ENCODE peak calls at places on chromosomes 16 and 17, in five cellular contexts. One of them, this sample, is unnamed.

GRCh38 chr17:7005716-7006115 is 6.7 kb upstream of the RNASEK start:
- DNase-seq in IMR-90: no peak
- DNase-seq in neural progenitor cell: no peak
- DNase-seq in fibroblast of lung: no peak
- DNase-seq in endothelial cell of umbilical vein: no peak
- DNase-seq in this sample: no peak

GRCh38 chr16:60261425-60261824 is 1527.3 kb upstream of the GOT2 start:
- DNase-seq in IMR-90: no peak
- DNase-seq in neural progenitor cell: no peak
- DNase-seq in fibroblast of lung: no peak
- DNase-seq in endothelial cell of umbilical vein: no peak
- DNase-seq in this sample: no peak

GRCh38 chr17:42009170-42009569 is 8.1 kb downstream of the DNAJC7 start:
- DNase-seq in IMR-90: no peak
- DNase-seq in neural progenitor cell: peak
- DNase-seq in fibroblast of lung: no peak
- DNase-seq in endothelial cell of umbilical vein: no peak
- DNase-seq in this sample: no peak

GRCh38 chr16:85138825-85139627 is 26.8 kb upstream of the CIBAR2 start:
- DNase-seq in IMR-90: no peak
- DNase-seq in neural progenitor cell: no peak
- DNase-seq in fibroblast of lung: no peak
- DNase-seq in endothelial cell of umbilical vein: no peak
- DNase-seq in this sample: no peak

GRCh38 chr17:48478224-48479013 is 48.4 kb upstream of the SKAP1 start:
- DNase-seq in IMR-90: no peak
- DNase-seq in neural progenitor cell: no peak
- DNase-seq in fibroblast of lung: no peak
- DNase-seq in endothelial cell of umbilical vein: no peak
- DNase-seq in this sample: no peak

GRCh38 chr17:44914698-44915271 is 515 bp downstream of the GFAP start:
- DNase-seq in IMR-90: no peak
- DNase-seq in neural progenitor cell: no peak
- DNase-seq in fibroblast of lung: no peak
- DNase-seq in endothelial cell of umbilical vein: no peak
- DNase-seq in this sample: no peak

GRCh38 chr16:24988593-24989338 is 26.4 kb downstream of the ARHGAP17 start:
- DNase-seq in IMR-90: peak
- DNase-seq in neural progenitor cell: no peak
- DNase-seq in fibroblast of lung: peak
- DNase-seq in endothelial cell of umbilical vein: peak
- DNase-seq in this sample: peak

GRCh38 chr16:87198328-87198731 is 118.9 kb downstream of the C16orf95 start:
- DNase-seq in IMR-90: peak
- DNase-seq in neural progenitor cell: no peak
- DNase-seq in fibroblast of lung: no peak
- DNase-seq in endothelial cell of umbilical vein: no peak
- DNase-seq in this sample: peak

GRCh38 chr17:80104321-80104955 is 3.1 kb downstream of the GAA start:
- DNase-seq in IMR-90: no peak
- DNase-seq in neural progenitor cell: no peak
- DNase-seq in fibroblast of lung: peak
- DNase-seq in endothelial cell of umbilical vein: no peak
- DNase-seq in this sample: no peak

GRCh38 chr17:57488856-57489255 is 232.5 kb downstream of the MSI2 start:
- DNase-seq in IMR-90: no peak
- DNase-seq in neural progenitor cell: no peak
- DNase-seq in fibroblast of lung: no peak
- DNase-seq in endothelial cell of umbilical vein: no peak
- DNase-seq in this sample: no peak

GRCh38 chr17:81711814-81712467 is at the start of gene SLC25A10:
- DNase-seq in IMR-90: peak
- DNase-seq in neural progenitor cell: peak
- DNase-seq in fibroblast of lung: peak
- DNase-seq in endothelial cell of umbilical vein: peak
- DNase-seq in this sample: peak

GRCh38 chr17:2450016-2450650 is 49.3 kb upstream of the MNT start:
- DNase-seq in IMR-90: no peak
- DNase-seq in neural progenitor cell: no peak
- DNase-seq in fibroblast of lung: no peak
- DNase-seq in endothelial cell of umbilical vein: peak
- DNase-seq in this sample: no peak

GRCh38 chr17:52696362-52696761 is 537.8 kb upstream of the CA10 start:
- DNase-seq in IMR-90: no peak
- DNase-seq in neural progenitor cell: no peak
- DNase-seq in fibroblast of lung: no peak
- DNase-seq in endothelial cell of umbilical vein: no peak
- DNase-seq in this sample: no peak

GRCh38 chr16:49493836-49494235 is 120.2 kb downstream of the C16orf78 start:
- DNase-seq in IMR-90: no peak
- DNase-seq in neural progenitor cell: no peak
- DNase-seq in fibroblast of lung: no peak
- DNase-seq in endothelial cell of umbilical vein: no peak
- DNase-seq in this sample: no peak

GRCh38 chr17:77507116-77507885 is 366.5 kb downstream of the SEC14L1 start:
- DNase-seq in IMR-90: no peak
- DNase-seq in neural progenitor cell: peak
- DNase-seq in fibroblast of lung: no peak
- DNase-seq in endothelial cell of umbilical vein: no peak
- DNase-seq in this sample: no peak

GRCh38 chr16:15434425-15435215 is at the start of gene BMERB1:
- DNase-seq in IMR-90: peak
- DNase-seq in neural progenitor cell: peak
- DNase-seq in fibroblast of lung: peak
- DNase-seq in endothelial cell of umbilical vein: peak
- DNase-seq in this sample: peak

GRCh38 chr17:63843387-63844292 is 1.2 kb upstream of the SMARCD2 start:
- DNase-seq in IMR-90: peak
- DNase-seq in neural progenitor cell: no peak
- DNase-seq in fibroblast of lung: peak
- DNase-seq in endothelial cell of umbilical vein: peak
- DNase-seq in this sample: no peak

GRCh38 chr16:84302111-84302954 is 7.7 kb downstream of the WFDC1 start:
- DNase-seq in IMR-90: peak
- DNase-seq in neural progenitor cell: no peak
- DNase-seq in fibroblast of lung: peak
- DNase-seq in endothelial cell of umbilical vein: peak
- DNase-seq in this sample: no peak

GRCh38 chr16:69166221-69166833 is 20.6 kb upstream of the SNTB2 start:
- DNase-seq in IMR-90: peak
- DNase-seq in neural progenitor cell: no peak
- DNase-seq in fibroblast of lung: peak
- DNase-seq in endothelial cell of umbilical vein: peak
- DNase-seq in this sample: peak

GRCh38 chr16:88442811-88443576 is 10.1 kb upstream of the ZFPM1 start:
- DNase-seq in IMR-90: peak
- DNase-seq in neural progenitor cell: peak
- DNase-seq in fibroblast of lung: peak
- DNase-seq in endothelial cell of umbilical vein: peak
- DNase-seq in this sample: peak

GRCh38 chr17:47732399-47733046 is 513 bp upstream of the TBX21 start:
- DNase-seq in IMR-90: no peak
- DNase-seq in neural progenitor cell: no peak
- DNase-seq in fibroblast of lung: no peak
- DNase-seq in endothelial cell of umbilical vein: no peak
- DNase-seq in this sample: no peak

GRCh38 chr17:1568950-1569810 is 6.6 kb upstream of the PITPNA start:
- DNase-seq in IMR-90: no peak
- DNase-seq in neural progenitor cell: no peak
- DNase-seq in fibroblast of lung: no peak
- DNase-seq in endothelial cell of umbilical vein: no peak
- DNase-seq in this sample: peak

GRCh38 chr17:57531648-57532486 is 213.2 kb downstream of the CCDC182 start:
- DNase-seq in IMR-90: no peak
- DNase-seq in neural progenitor cell: no peak
- DNase-seq in fibroblast of lung: no peak
- DNase-seq in endothelial cell of umbilical vein: no peak
- DNase-seq in this sample: no peak

GRCh38 chr16:88886311-88886914 is 20.0 kb upstream of the PABPN1L start:
- DNase-seq in IMR-90: no peak
- DNase-seq in neural progenitor cell: no peak
- DNase-seq in fibroblast of lung: no peak
- DNase-seq in endothelial cell of umbilical vein: no peak
- DNase-seq in this sample: no peak

GRCh38 chr16:1324286-1324826 is 9.1 kb upstream of the BAIAP3 start:
- DNase-seq in IMR-90: no peak
- DNase-seq in neural progenitor cell: no peak
- DNase-seq in fibroblast of lung: no peak
- DNase-seq in endothelial cell of umbilical vein: no peak
- DNase-seq in this sample: no peak

GRCh38 chr16:27222499-27223225 is 19.3 kb downstream of the KDM8 start:
- DNase-seq in IMR-90: peak
- DNase-seq in neural progenitor cell: peak
- DNase-seq in fibroblast of lung: peak
- DNase-seq in endothelial cell of umbilical vein: no peak
- DNase-seq in this sample: peak

GRCh38 chr16:30491744-30492308 is 19.3 kb downstream of the ITGAL start:
- DNase-seq in IMR-90: peak
- DNase-seq in neural progenitor cell: no peak
- DNase-seq in fibroblast of lung: peak
- DNase-seq in endothelial cell of umbilical vein: peak
- DNase-seq in this sample: peak

GRCh38 chr16:66906916-66907836 is 11.5 kb downstream of the CDH16 start:
- DNase-seq in IMR-90: no peak
- DNase-seq in neural progenitor cell: no peak
- DNase-seq in fibroblast of lung: no peak
- DNase-seq in endothelial cell of umbilical vein: no peak
- DNase-seq in this sample: no peak

GRCh38 chr17:29074488-29074887 is 31.5 kb downstream of the PIPOX start:
- DNase-seq in IMR-90: no peak
- DNase-seq in neural progenitor cell: no peak
- DNase-seq in fibroblast of lung: no peak
- DNase-seq in endothelial cell of umbilical vein: no peak
- DNase-seq in this sample: no peak

GRCh38 chr16:81604960-81605383 is 160.4 kb downstream of the CMIP start:
- DNase-seq in IMR-90: peak
- DNase-seq in neural progenitor cell: no peak
- DNase-seq in fibroblast of lung: peak
- DNase-seq in endothelial cell of umbilical vein: peak
- DNase-seq in this sample: peak

GRCh38 chr17:38571833-38572274 is 33.9 kb downstream of the SRCIN1 start:
- DNase-seq in IMR-90: no peak
- DNase-seq in neural progenitor cell: peak
- DNase-seq in fibroblast of lung: no peak
- DNase-seq in endothelial cell of umbilical vein: no peak
- DNase-seq in this sample: no peak

GRCh38 chr17:57747221-57748017 is 2.3 kb upstream of the CCDC182 start:
- DNase-seq in IMR-90: peak
- DNase-seq in neural progenitor cell: peak
- DNase-seq in fibroblast of lung: peak
- DNase-seq in endothelial cell of umbilical vein: peak
- DNase-seq in this sample: peak

GRCh38 chr16:89658221-89658879 is 714 bp downstream of the SPATA33 start:
- DNase-seq in IMR-90: no peak
- DNase-seq in neural progenitor cell: peak
- DNase-seq in fibroblast of lung: no peak
- DNase-seq in endothelial cell of umbilical vein: no peak
- DNase-seq in this sample: peak

GRCh38 chr17:62165378-62165722 is 100.3 kb upstream of the MED13 start:
- DNase-seq in IMR-90: no peak
- DNase-seq in neural progenitor cell: no peak
- DNase-seq in fibroblast of lung: no peak
- DNase-seq in endothelial cell of umbilical vein: no peak
- DNase-seq in this sample: peak

GRCh38 chr17:57441270-57441600 is 184.9 kb downstream of the MSI2 start:
- DNase-seq in IMR-90: no peak
- DNase-seq in neural progenitor cell: no peak
- DNase-seq in fibroblast of lung: no peak
- DNase-seq in endothelial cell of umbilical vein: no peak
- DNase-seq in this sample: no peak

GRCh38 chr16:50137268-50137667 is 15.8 kb upstream of the TENT4B start:
- DNase-seq in IMR-90: no peak
- DNase-seq in neural progenitor cell: no peak
- DNase-seq in fibroblast of lung: no peak
- DNase-seq in endothelial cell of umbilical vein: no peak
- DNase-seq in this sample: no peak

GRCh38 chr16:74480150-74481029 is 59.1 kb upstream of the CLEC18B start:
- DNase-seq in IMR-90: no peak
- DNase-seq in neural progenitor cell: peak
- DNase-seq in fibroblast of lung: peak
- DNase-seq in endothelial cell of umbilical vein: no peak
- DNase-seq in this sample: peak

GRCh38 chr16:87701066-87701425 is 64.7 kb downstream of the KLHDC4 start:
- DNase-seq in IMR-90: no peak
- DNase-seq in neural progenitor cell: no peak
- DNase-seq in fibroblast of lung: no peak
- DNase-seq in endothelial cell of umbilical vein: no peak
- DNase-seq in this sample: no peak

GRCh38 chr17:46159686-46160085 is 33.5 kb downstream of the KANSL1 start:
- DNase-seq in IMR-90: peak
- DNase-seq in neural progenitor cell: no peak
- DNase-seq in fibroblast of lung: peak
- DNase-seq in endothelial cell of umbilical vein: no peak
- DNase-seq in this sample: no peak
- H3K27ac ChIP-seq in IMR-90: no peak
- H3K27ac ChIP-seq in neural progenitor cell: peak
- H3K27ac ChIP-seq in fibroblast of lung: no peak
- H3K27ac ChIP-seq in endothelial cell of umbilical vein: no peak
- H3K27ac ChIP-seq in this sample: no peak

GRCh38 chr17:68511254-68511670 is 968 bp upstream of the PRKAR1A start:
- DNase-seq in IMR-90: no peak
- DNase-seq in neural progenitor cell: no peak
- DNase-seq in fibroblast of lung: no peak
- DNase-seq in endothelial cell of umbilical vein: no peak
- DNase-seq in this sample: no peak
- H2AFZ ChIP-seq in IMR-90: peak
- H2AFZ ChIP-seq in neural progenitor cell: peak
- H2AFZ ChIP-seq in fibroblast of lung: peak
- H2AFZ ChIP-seq in endothelial cell of umbilical vein: peak
- H2AFZ ChIP-seq in this sample: peak

DNA sequence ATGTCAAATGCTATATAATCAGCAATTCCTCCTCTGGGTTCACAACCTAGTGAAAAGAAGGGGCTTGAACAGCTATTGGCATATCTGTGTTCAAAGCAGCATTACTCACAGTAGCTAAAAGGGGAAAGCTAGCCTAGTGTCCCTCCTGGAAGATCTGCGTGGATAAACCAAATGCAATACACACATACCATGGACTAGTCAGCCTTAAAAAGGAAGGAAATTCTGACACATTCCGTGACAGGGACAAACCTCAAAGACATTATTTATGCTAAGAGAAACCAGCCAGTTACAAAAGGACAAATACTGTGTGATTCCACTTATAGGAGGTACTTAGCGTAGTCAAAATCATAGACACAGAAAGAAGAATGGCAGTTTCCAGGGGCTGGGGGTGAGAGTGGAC is 90.1 kb downstream of the XYLT1 start:
- DNase-seq in IMR-90: peak
- DNase-seq in neural progenitor cell: no peak
- DNase-seq in fibroblast of lung: peak
- DNase-seq in endothelial cell of umbilical vein: no peak
- DNase-seq in this sample: no peak
- H3K27ac ChIP-seq in IMR-90: no peak
- H3K27ac ChIP-seq in neural progenitor cell: no peak
- H3K27ac ChIP-seq in fibroblast of lung: no peak
- H3K27ac ChIP-seq in endothelial cell of umbilical vein: peak
- H3K27ac ChIP-seq in this sample: no peak

GRCh38 chr16:2470603-2471015 is 488 bp upstream of the NTN3 start:
- DNase-seq in IMR-90: no peak
- DNase-seq in neural progenitor cell: no peak
- DNase-seq in fibroblast of lung: no peak
- DNase-seq in endothelial cell of umbilical vein: no peak
- DNase-seq in this sample: peak
- H2AFZ ChIP-seq in IMR-90: peak
- H2AFZ ChIP-seq in neural progenitor cell: no peak
- H2AFZ ChIP-seq in fibroblast of lung: no peak
- H2AFZ ChIP-seq in endothelial cell of umbilical vein: no peak
- H2AFZ ChIP-seq in this sample: no peak